ENCODE peak calls at places on chromosome 19, in eight cellular contexts. L is heart left ventricle; H is activated CD4-positive, alpha-beta T cell treated with anti-CD3 and anti-CD28 coated beads for 1 hour; N is activated CD8-positive, alpha-beta memory T cell treated with anti-CD3 and anti-CD28 coated beads for 1 hour; C is Jurkat, Clone E6-1; K is OCI-LY7; G is adipocyte; P is neural crest cell. S is an unnamed sample.

GRCh38 chr19:6616011-6616410 is 25.1 kb upstream of the CD70 start:
- DNase-seq in H (no peak), N (no peak), K (no peak), C (no peak), G (peak; percentile 4), L (no peak), P (no peak), S (no peak)

GRCh38 chr19:1264801-1265610 is 4.1 kb upstream of the CIRBP start:
- DNase-seq in P (no peak), K (peak; percentile 91), C (no peak), H (no peak), G (peak; percentile 90), N (no peak), L (peak; percentile 85), S (no peak)

GRCh38 chr19:43984687-43985000 is 656 bp downstream of the ZNF155 start:
- DNase-seq in P (no peak), C (no peak), N (no peak), K (no peak), L (no peak), H (no peak), G (no peak), S (no peak)

GRCh38 chr19:49458567-49458903 is 5.5 kb downstream of the ALDH16A1 start:
- DNase-seq in K (no peak), P (no peak), L (no peak), H (no peak), C (no peak), G (no peak), N (no peak), S (no peak)

GRCh38 chr19:35212241-35212640 is 16.3 kb downstream of the FAM187B start:
- DNase-seq in N (no peak), C (no peak), H (no peak), P (no peak), K (no peak), G (no peak), L (no peak), S (no peak)

GRCh38 chr19:52691737-52692136 is 43.1 kb downstream of the ZNF611 start:
- DNase-seq in P (no peak), N (no peak), K (peak; percentile 26), C (no peak), H (no peak), G (no peak), L (no peak), S (no peak)

GRCh38 chr19:41265376-41266153 is 1.4 kb downstream of the HNRNPUL1 start:
- DNase-seq in K (peak; percentile 17), H (no peak), G (peak; percentile 63), P (peak; percentile 2), C (no peak), N (no peak), L (no peak), S (no peak)

GRCh38 chr19:7831452-7831851 is 1.4 kb downstream of the EVI5L start:
- DNase-seq in G (peak; percentile 10), P (no peak), C (no peak), L (peak; percentile 37), H (no peak), K (peak; percentile 47), N (no peak), S (no peak)

GRCh38 chr19:6417713-6418561 is 6.7 kb downstream of the KHSRP start:
- DNase-seq in P (no peak), H (no peak), G (peak; percentile 24), N (no peak), K (no peak), L (no peak), C (no peak), S (no peak)

GRCh38 chr19:1401889-1402217 is 511 bp upstream of the GAMT start:
- DNase-seq in L (no peak), P (no peak), C (no peak), N (no peak), G (no peak), K (no peak), H (no peak), S (no peak)

GRCh38 chr19:7529246-7529600 is 6.3 kb upstream of the PNPLA6 start:
- DNase-seq in C (no peak), P (no peak), L (peak; percentile 50), G (no peak), N (no peak), K (no peak), H (no peak), S (no peak)

GRCh38 chr19:52535831-52536800 is 8.6 kb downstream of the ZNF808 start:
- DNase-seq in G (peak; percentile 93), N (peak; percentile 81), K (peak; percentile 92), C (no peak), H (peak; percentile 82), P (peak; percentile 82), L (peak; percentile 95), S (no peak)

GRCh38 chr19:452829-453228 is 8.0 kb downstream of the SHC2 start:
- DNase-seq in N (no peak), P (no peak), K (no peak), H (no peak), C (no peak), L (no peak), G (no peak), S (no peak)

GRCh38 chr19:46670874-46671273 is 9.9 kb upstream of the DACT3 start:
- DNase-seq in C (no peak), K (peak; percentile 9), L (no peak), P (no peak), H (no peak), N (no peak), G (peak; percentile 31), S (no peak)

GRCh38 chr19:37519890-37520289 is 13.2 kb downstream of the ZNF793 start:
- DNase-seq in H (no peak), G (no peak), N (no peak), C (no peak), P (no peak), K (no peak), L (no peak), S (no peak)

GRCh38 chr19:55632463-55632834 is 8.1 kb upstream of the ZNF784 start:
- DNase-seq in P (peak; percentile 94), K (peak; percentile 96), C (peak; percentile 98), L (peak; percentile 42), N (peak; percentile 71), H (peak; percentile 68), G (peak; percentile 98), S (no peak)

GRCh38 chr19:13208131-13208963 is 58.1 kb downstream of the IER2 start:
- DNase-seq in C (no peak), N (no peak), L (no peak), P (peak; percentile 53), K (peak; percentile 90), H (peak; percentile 45), G (peak; percentile 66), S (no peak)

GRCh38 chr19:548841-549830 is 5.3 kb downstream of the GZMM start:
- DNase-seq in G (no peak), H (no peak), K (no peak), N (no peak), C (no peak), P (no peak), L (peak; percentile 61), S (no peak)

GRCh38 chr19:7883796-7884570 is 4.3 kb upstream of the LRRC8E start:
- DNase-seq in L (no peak), P (no peak), N (no peak), G (no peak), H (no peak), K (no peak), C (no peak), S (no peak)

GRCh38 chr19:48333467-48334384 is 8.4 kb downstream of the EMP3 start:
- DNase-seq in N (peak; percentile 83), L (peak; percentile 97), K (peak; percentile 96), H (peak; percentile 91), P (peak; percentile 66), G (peak; percentile 96), C (peak; percentile 91), S (no peak)

GRCh38 chr19:30686252-30686762 is 314.1 kb downstream of the ZNF536 start:
- DNase-seq in K (no peak), P (no peak), G (peak; percentile 28), L (no peak), N (no peak), H (no peak), C (no peak), S (no peak)

GRCh38 chr19:54376610-54377009 is 11.9 kb upstream of the LAIR1 start:
- DNase-seq in K (no peak), P (no peak), L (no peak), N (no peak), C (no peak), G (no peak), H (no peak), S (no peak)

GRCh38 chr19:32471811-32472210 is 66.2 kb downstream of the DPY19L3 start:
- DNase-seq in N (no peak), P (no peak), L (no peak), G (no peak), K (no peak), H (no peak), C (no peak), S (no peak)

GRCh38 chr19:9913237-9914000 is 22.9 kb downstream of the OLFM2 start:
- DNase-seq in G (peak; percentile 71), N (no peak), P (no peak), H (no peak), L (no peak), K (no peak), C (no peak), S (no peak)

GRCh38 chr19:14182481-14182880 is 23.5 kb downstream of the ADGRL1 start:
- DNase-seq in P (no peak), N (no peak), L (no peak), H (no peak), G (no peak), K (no peak), C (no peak), S (no peak)

GRCh38 chr19:12365094-12365371 is 450 bp downstream of the ZNF442 start:
- DNase-seq in P (no peak), K (no peak), C (no peak), N (no peak), H (no peak), L (no peak), G (peak; percentile 61), S (no peak)

GRCh38 chr19:14459703-14460102 is 15.5 kb downstream of the PTGER1 start:
- DNase-seq in L (no peak), H (no peak), K (no peak), P (no peak), N (no peak), C (no peak), G (no peak), S (no peak)

GRCh38 chr19:2168619-2169424 is 5.1 kb downstream of the DOT1L start:
- DNase-seq in N (no peak), P (peak; percentile 58), C (no peak), H (peak; percentile 29), G (peak; percentile 98), L (peak; percentile 96), K (no peak), S (no peak)

GRCh38 chr19:30160426-30160825 is 211.8 kb upstream of the ZNF536 start:
- DNase-seq in K (no peak), N (no peak), C (no peak), L (no peak), H (no peak), P (no peak), G (no peak), S (peak; percentile 49)

S was measured in vagina.